ENCODE peak calls at places on chromosome 9, in five cellular contexts. Z is AG09309, D is HCEC 1CT, T is PC-9, I is colonic mucosa. L is an unnamed sample.

GRCh38 chr9:3525088-3525835 is 539 bp downstream of the RFX3 start:
- DNase-seq in D (no peak), T (peak), Z (no peak), I (no peak), L (no peak)

GRCh38 chr9:89173072-89173471 is 5.5 kb downstream of the SHC3 start:
- DNase-seq in I (no peak), D (no peak), Z (no peak), T (no peak), L (no peak)

GRCh38 chr9:108039012-108039411 is 549.4 kb upstream of the KLF4 start:
- DNase-seq in I (no peak), T (no peak), Z (no peak), D (no peak), L (no peak)

GRCh38 chr9:3936520-3937235 is 363.2 kb downstream of the GLIS3 start:
- DNase-seq in T (no peak), D (no peak), I (no peak), Z (no peak), L (no peak)

GRCh38 chr9:104256031-104256709 is 162.1 kb downstream of the SMC2 start:
- DNase-seq in Z (no peak), I (no peak), T (no peak), D (no peak), L (no peak)

GRCh38 chr9:22278426-22278825 is 168.2 kb upstream of the DMRTA1 start:
- DNase-seq in Z (no peak), D (no peak), I (no peak), T (no peak), L (no peak)

GRCh38 chr9:95836072-95836471 is 39.4 kb upstream of the ERCC6L2 start:
- DNase-seq in Z (no peak), I (no peak), D (no peak), T (no peak), L (no peak)

GRCh38 chr9:6215562-6215961 is at the start of gene IL33:
- DNase-seq in Z (no peak), I (no peak), D (no peak), T (no peak), L (no peak)

GRCh38 chr9:68705636-68706578 is 867 bp downstream of the PIP5K1B start:
- DNase-seq in Z (no peak), D (no peak), T (no peak), I (peak), L (no peak)

GRCh38 chr9:126693428-126693931 is 79.8 kb downstream of the LMX1B start:
- DNase-seq in D (no peak), Z (no peak), I (no peak), T (no peak), L (no peak)

GRCh38 chr9:91750343-91750742 is 199.7 kb downstream of the ROR2 start:
- DNase-seq in D (no peak), Z (no peak), T (no peak), I (peak), L (no peak)

GRCh38 chr9:76423216-76424177 is 29.3 kb upstream of the RFK start:
- DNase-seq in T (no peak), Z (no peak), I (no peak), D (no peak), L (no peak)